ENCODE peak calls at places on chromosomes 12 and 14, in six cellular contexts. X is tibial nerve, Q is NB4, T is progenitor cell of endocrine pancreas, J is EL, V is GM13977. E is an unnamed sample.

GRCh38 chr14:24053548-24054323 is 1.9 kb downstream of the CARMIL3 start:
- DNase-seq in J (no peak), Q (no peak), T (no peak), X (no peak), V (no peak), E (no peak)

GRCh38 chr14:34536951-34537676 is 2.4 kb downstream of the EAPP start:
- DNase-seq in T (no peak), J (peak), V (no peak), Q (no peak), X (no peak), E (no peak)

GRCh38 chr14:101823511-101824120 is 62.1 kb downstream of the PPP2R5C start:
- DNase-seq in Q (no peak), V (peak), T (no peak), X (no peak), J (no peak), E (peak)

GRCh38 chr12:53052419-53053222 is 2.8 kb downstream of the TNS2 start:
- DNase-seq in X (peak), V (no peak), J (peak), Q (no peak), T (no peak), E (peak)

GRCh38 chr12:18752280-18752920 is 14.5 kb downstream of the CAPZA3 start:
- DNase-seq in X (no peak), V (no peak), Q (no peak), J (peak), T (no peak), E (no peak)

GRCh38 chr12:44848771-44849085 is 27.4 kb downstream of the NELL2 start:
- DNase-seq in X (no peak), J (no peak), Q (no peak), T (no peak), V (peak), E (no peak)

GRCh38 chr12:127272864-127273263 is 994.1 kb upstream of the TMEM132C start:
- DNase-seq in J (peak), T (no peak), Q (no peak), V (no peak), X (no peak), E (no peak)

GRCh38 chr12:128992116-128992515 is 138.8 kb downstream of the GLT1D1 start:
- DNase-seq in J (no peak), Q (no peak), T (no peak), V (no peak), X (no peak), E (no peak)

GRCh38 chr12:82470906-82471512 is 112.7 kb downstream of the METTL25 start:
- DNase-seq in J (no peak), X (no peak), Q (no peak), V (no peak), T (no peak), E (no peak)

GRCh38 chr14:100375273-100375962 is 52.3 kb downstream of the SLC25A47 start:
- DNase-seq in J (peak), V (peak), Q (peak), T (no peak), X (peak), E (peak)

GRCh38 chr14:51430600-51430999 is 190.6 kb downstream of the TMX1 start:
- DNase-seq in Q (no peak), X (no peak), T (no peak), J (peak), V (no peak), E (no peak)

GRCh38 chr14:53663709-53664108 is 292.9 kb downstream of the BMP4 start:
- DNase-seq in V (no peak), T (no peak), Q (no peak), J (peak), X (no peak), E (no peak)

GRCh38 chr12:49233842-49234526 is 30.9 kb upstream of the TUBA1C start:
- DNase-seq in T (no peak), Q (peak), X (no peak), V (peak), J (no peak), E (peak)

GRCh38 chr12:3336606-3337311 is 154.2 kb upstream of the PRMT8 start:
- DNase-seq in X (peak), Q (no peak), J (no peak), V (no peak), T (no peak), E (peak)

GRCh38 chr14:87944987-87945604 is 47.9 kb downstream of the GALC start:
- DNase-seq in Q (peak), X (peak), V (no peak), T (no peak), J (peak), E (no peak)

GRCh38 chr12:15216036-15216889 is 5.0 kb downstream of the RERG start:
- DNase-seq in T (no peak), V (no peak), J (no peak), X (no peak), Q (no peak), E (no peak)

E was measured in stomach.